ENCODE peak calls at places on chromosomes 4 and X, in nine cellular contexts. One of them, this sample, is unnamed.

GRCh38 chr4:78954048-78954666 is 14.9 kb upstream of the PAQR3 start:
- DNase-seq in CD4-positive, alpha-beta memory T cell: no peak
- DNase-seq in left ventricle myocardium inferior: no peak
- DNase-seq in stimulated activated CD4-positive, alpha-beta T cell treated with anti-CD3 and anti-CD28 coated beads, Interleukin-1b, Interleukin-23, amount 100 ng/mL, for 4 hours: no peak
- DNase-seq in hypothalamus: no peak
- DNase-seq in activated T-helper 9 cell treated with anti-CD3 and anti-CD28 coated beads, Interleukin-2, amount 50 U/mL, for 16 hours: no peak
- DNase-seq in heart right ventricle: no peak
- DNase-seq in posterior vena cava: no peak
- DNase-seq in stimulated activated CD8-positive, alpha-beta memory T cell treated with anti-CD3 and anti-CD28 coated beads, Interleukin-4, amount 100 ng/mL, for 4 hours: no peak
- DNase-seq in this sample: peak; percentile 37

GRCh38 chr4:157994863-157995262 is 178.0 kb downstream of the GASK1B start:
- DNase-seq in CD4-positive, alpha-beta memory T cell: no peak
- DNase-seq in left ventricle myocardium inferior: no peak
- DNase-seq in stimulated activated CD4-positive, alpha-beta T cell treated with anti-CD3 and anti-CD28 coated beads, Interleukin-1b, Interleukin-23, amount 100 ng/mL, for 4 hours: no peak
- DNase-seq in hypothalamus: no peak
- DNase-seq in activated T-helper 9 cell treated with anti-CD3 and anti-CD28 coated beads, Interleukin-2, amount 50 U/mL, for 16 hours: no peak
- DNase-seq in heart right ventricle: no peak
- DNase-seq in posterior vena cava: no peak
- DNase-seq in stimulated activated CD8-positive, alpha-beta memory T cell treated with anti-CD3 and anti-CD28 coated beads, Interleukin-4, amount 100 ng/mL, for 4 hours: no peak
- DNase-seq in this sample: no peak

GRCh38 chr4:163385466-163385865 is 41.8 kb downstream of the NPY5R start:
- DNase-seq in CD4-positive, alpha-beta memory T cell: no peak
- DNase-seq in left ventricle myocardium inferior: no peak
- DNase-seq in stimulated activated CD4-positive, alpha-beta T cell treated with anti-CD3 and anti-CD28 coated beads, Interleukin-1b, Interleukin-23, amount 100 ng/mL, for 4 hours: no peak
- DNase-seq in hypothalamus: no peak
- DNase-seq in activated T-helper 9 cell treated with anti-CD3 and anti-CD28 coated beads, Interleukin-2, amount 50 U/mL, for 16 hours: no peak
- DNase-seq in heart right ventricle: no peak
- DNase-seq in posterior vena cava: no peak
- DNase-seq in stimulated activated CD8-positive, alpha-beta memory T cell treated with anti-CD3 and anti-CD28 coated beads, Interleukin-4, amount 100 ng/mL, for 4 hours: no peak
- DNase-seq in this sample: no peak

GRCh38 chrX:150058728-150059127 is 120.4 kb upstream of the EOLA2 start:
- DNase-seq in CD4-positive, alpha-beta memory T cell: no peak
- DNase-seq in left ventricle myocardium inferior: no peak
- DNase-seq in stimulated activated CD4-positive, alpha-beta T cell treated with anti-CD3 and anti-CD28 coated beads, Interleukin-1b, Interleukin-23, amount 100 ng/mL, for 4 hours: no peak
- DNase-seq in hypothalamus: no peak
- DNase-seq in activated T-helper 9 cell treated with anti-CD3 and anti-CD28 coated beads, Interleukin-2, amount 50 U/mL, for 16 hours: no peak
- DNase-seq in heart right ventricle: no peak
- DNase-seq in posterior vena cava: no peak
- DNase-seq in stimulated activated CD8-positive, alpha-beta memory T cell treated with anti-CD3 and anti-CD28 coated beads, Interleukin-4, amount 100 ng/mL, for 4 hours: no peak
- DNase-seq in this sample: no peak

GRCh38 chrX:83759872-83760271 is 101.1 kb upstream of the CYLC1 start:
- DNase-seq in CD4-positive, alpha-beta memory T cell: no peak
- DNase-seq in left ventricle myocardium inferior: no peak
- DNase-seq in stimulated activated CD4-positive, alpha-beta T cell treated with anti-CD3 and anti-CD28 coated beads, Interleukin-1b, Interleukin-23, amount 100 ng/mL, for 4 hours: no peak
- DNase-seq in hypothalamus: no peak
- DNase-seq in activated T-helper 9 cell treated with anti-CD3 and anti-CD28 coated beads, Interleukin-2, amount 50 U/mL, for 16 hours: no peak
- DNase-seq in heart right ventricle: no peak
- DNase-seq in posterior vena cava: no peak
- DNase-seq in stimulated activated CD8-positive, alpha-beta memory T cell treated with anti-CD3 and anti-CD28 coated beads, Interleukin-4, amount 100 ng/mL, for 4 hours: no peak
- DNase-seq in this sample: peak; percentile 39

GRCh38 chr4:91961504-91961903 is 342.3 kb upstream of the GRID2 start:
- DNase-seq in CD4-positive, alpha-beta memory T cell: no peak
- DNase-seq in left ventricle myocardium inferior: no peak
- DNase-seq in stimulated activated CD4-positive, alpha-beta T cell treated with anti-CD3 and anti-CD28 coated beads, Interleukin-1b, Interleukin-23, amount 100 ng/mL, for 4 hours: no peak
- DNase-seq in hypothalamus: no peak
- DNase-seq in activated T-helper 9 cell treated with anti-CD3 and anti-CD28 coated beads, Interleukin-2, amount 50 U/mL, for 16 hours: no peak
- DNase-seq in heart right ventricle: no peak
- DNase-seq in posterior vena cava: no peak
- DNase-seq in stimulated activated CD8-positive, alpha-beta memory T cell treated with anti-CD3 and anti-CD28 coated beads, Interleukin-4, amount 100 ng/mL, for 4 hours: no peak
- DNase-seq in this sample: no peak

GRCh38 chr4:43968041-43968440 is 480.6 kb downstream of the KCTD8 start:
- DNase-seq in CD4-positive, alpha-beta memory T cell: no peak
- DNase-seq in left ventricle myocardium inferior: no peak
- DNase-seq in stimulated activated CD4-positive, alpha-beta T cell treated with anti-CD3 and anti-CD28 coated beads, Interleukin-1b, Interleukin-23, amount 100 ng/mL, for 4 hours: no peak
- DNase-seq in hypothalamus: no peak
- DNase-seq in activated T-helper 9 cell treated with anti-CD3 and anti-CD28 coated beads, Interleukin-2, amount 50 U/mL, for 16 hours: no peak
- DNase-seq in heart right ventricle: no peak
- DNase-seq in posterior vena cava: no peak
- DNase-seq in stimulated activated CD8-positive, alpha-beta memory T cell treated with anti-CD3 and anti-CD28 coated beads, Interleukin-4, amount 100 ng/mL, for 4 hours: no peak
- DNase-seq in this sample: no peak

GRCh38 chrX:47179221-47179927 is 14.3 kb upstream of the UBA1 start:
- DNase-seq in CD4-positive, alpha-beta memory T cell: no peak
- DNase-seq in left ventricle myocardium inferior: peak; percentile 54
- DNase-seq in stimulated activated CD4-positive, alpha-beta T cell treated with anti-CD3 and anti-CD28 coated beads, Interleukin-1b, Interleukin-23, amount 100 ng/mL, for 4 hours: no peak
- DNase-seq in hypothalamus: peak; percentile 27
- DNase-seq in activated T-helper 9 cell treated with anti-CD3 and anti-CD28 coated beads, Interleukin-2, amount 50 U/mL, for 16 hours: no peak
- DNase-seq in heart right ventricle: peak; percentile 48
- DNase-seq in posterior vena cava: peak; percentile 89
- DNase-seq in stimulated activated CD8-positive, alpha-beta memory T cell treated with anti-CD3 and anti-CD28 coated beads, Interleukin-4, amount 100 ng/mL, for 4 hours: no peak
- DNase-seq in this sample: no peak

GRCh38 chrX:38513087-38513742 is 48.1 kb upstream of the TSPAN7 start:
- DNase-seq in CD4-positive, alpha-beta memory T cell: no peak
- DNase-seq in left ventricle myocardium inferior: no peak
- DNase-seq in stimulated activated CD4-positive, alpha-beta T cell treated with anti-CD3 and anti-CD28 coated beads, Interleukin-1b, Interleukin-23, amount 100 ng/mL, for 4 hours: no peak
- DNase-seq in hypothalamus: no peak
- DNase-seq in activated T-helper 9 cell treated with anti-CD3 and anti-CD28 coated beads, Interleukin-2, amount 50 U/mL, for 16 hours: no peak
- DNase-seq in heart right ventricle: no peak
- DNase-seq in posterior vena cava: no peak
- DNase-seq in stimulated activated CD8-positive, alpha-beta memory T cell treated with anti-CD3 and anti-CD28 coated beads, Interleukin-4, amount 100 ng/mL, for 4 hours: no peak
- DNase-seq in this sample: peak; percentile 37

GRCh38 chr4:1399508-1400190 is 6.6 kb downstream of the NKX1-1 start:
- DNase-seq in CD4-positive, alpha-beta memory T cell: no peak
- DNase-seq in left ventricle myocardium inferior: no peak
- DNase-seq in stimulated activated CD4-positive, alpha-beta T cell treated with anti-CD3 and anti-CD28 coated beads, Interleukin-1b, Interleukin-23, amount 100 ng/mL, for 4 hours: no peak
- DNase-seq in hypothalamus: no peak
- DNase-seq in activated T-helper 9 cell treated with anti-CD3 and anti-CD28 coated beads, Interleukin-2, amount 50 U/mL, for 16 hours: no peak
- DNase-seq in heart right ventricle: no peak
- DNase-seq in posterior vena cava: peak; percentile 40
- DNase-seq in stimulated activated CD8-positive, alpha-beta memory T cell treated with anti-CD3 and anti-CD28 coated beads, Interleukin-4, amount 100 ng/mL, for 4 hours: no peak
- DNase-seq in this sample: no peak

GRCh38 chrX:87941841-87942240 is 424.2 kb downstream of the KLHL4 start:
- DNase-seq in CD4-positive, alpha-beta memory T cell: no peak
- DNase-seq in left ventricle myocardium inferior: no peak
- DNase-seq in stimulated activated CD4-positive, alpha-beta T cell treated with anti-CD3 and anti-CD28 coated beads, Interleukin-1b, Interleukin-23, amount 100 ng/mL, for 4 hours: no peak
- DNase-seq in hypothalamus: no peak
- DNase-seq in activated T-helper 9 cell treated with anti-CD3 and anti-CD28 coated beads, Interleukin-2, amount 50 U/mL, for 16 hours: no peak
- DNase-seq in heart right ventricle: no peak
- DNase-seq in posterior vena cava: no peak
- DNase-seq in stimulated activated CD8-positive, alpha-beta memory T cell treated with anti-CD3 and anti-CD28 coated beads, Interleukin-4, amount 100 ng/mL, for 4 hours: no peak
- DNase-seq in this sample: no peak

GRCh38 chr4:100314057-100314456 is 123.8 kb upstream of the DDIT4L start:
- DNase-seq in CD4-positive, alpha-beta memory T cell: no peak
- DNase-seq in left ventricle myocardium inferior: no peak
- DNase-seq in stimulated activated CD4-positive, alpha-beta T cell treated with anti-CD3 and anti-CD28 coated beads, Interleukin-1b, Interleukin-23, amount 100 ng/mL, for 4 hours: no peak
- DNase-seq in hypothalamus: no peak
- DNase-seq in activated T-helper 9 cell treated with anti-CD3 and anti-CD28 coated beads, Interleukin-2, amount 50 U/mL, for 16 hours: no peak
- DNase-seq in heart right ventricle: no peak
- DNase-seq in posterior vena cava: no peak
- DNase-seq in stimulated activated CD8-positive, alpha-beta memory T cell treated with anti-CD3 and anti-CD28 coated beads, Interleukin-4, amount 100 ng/mL, for 4 hours: no peak
- DNase-seq in this sample: no peak

GRCh38 chr4:76589872-76590846 is 155.1 kb downstream of the SHROOM3 start:
- DNase-seq in CD4-positive, alpha-beta memory T cell: no peak
- DNase-seq in left ventricle myocardium inferior: peak; percentile 43
- DNase-seq in stimulated activated CD4-positive, alpha-beta T cell treated with anti-CD3 and anti-CD28 coated beads, Interleukin-1b, Interleukin-23, amount 100 ng/mL, for 4 hours: no peak
- DNase-seq in hypothalamus: no peak
- DNase-seq in activated T-helper 9 cell treated with anti-CD3 and anti-CD28 coated beads, Interleukin-2, amount 50 U/mL, for 16 hours: no peak
- DNase-seq in heart right ventricle: peak; percentile 27
- DNase-seq in posterior vena cava: no peak
- DNase-seq in stimulated activated CD8-positive, alpha-beta memory T cell treated with anti-CD3 and anti-CD28 coated beads, Interleukin-4, amount 100 ng/mL, for 4 hours: no peak
- DNase-seq in this sample: no peak